ENCODE peak calls at places on chromosomes 3 and 15, in eight cellular contexts. T, K, H, N, W, U, O and Y are unnamed samples.

GRCh38 chr3:52444860-52445793 is at the start of gene SEMA3G:
- DNase-seq in T (no peak), K (peak; percentile 70), H (peak; percentile 34), N (no peak), W (peak; percentile 77), U (peak; percentile 71), O (peak; percentile 89), Y (peak; percentile 58)

GRCh38 chr15:67067161-67067853 is 1.9 kb downstream of the SMAD3 start:
- DNase-seq in T (no peak), K (no peak), H (peak; percentile 39), N (no peak), W (peak; percentile 35), U (no peak), O (peak; percentile 50), Y (peak; percentile 51)

GRCh38 chr15:77506311-77507150 is 85.8 kb downstream of the HMG20A start:
- DNase-seq in T (no peak), K (peak; percentile 58), H (no peak), N (peak; percentile 64), W (no peak), U (no peak), O (no peak), Y (peak; percentile 72)

GRCh38 chr3:33313331-33313730 is 36.1 kb downstream of the FBXL2 start:
- DNase-seq in T (no peak), K (no peak), H (peak; percentile 35), N (no peak), W (no peak), U (no peak), O (no peak), Y (no peak)

GRCh38 chr15:75928680-75929608 is 25.3 kb downstream of the FBXO22 start:
- DNase-seq in T (no peak), K (no peak), H (peak; percentile 35), N (no peak), W (no peak), U (peak; percentile 32), O (peak; percentile 8), Y (peak; percentile 15)

GRCh38 chr3:164418426-164418825 is 659.9 kb downstream of the SI start:
- DNase-seq in T (no peak), K (no peak), H (no peak), N (no peak), W (no peak), U (no peak), O (no peak), Y (no peak)

GRCh38 chr15:77784361-77785292 is 151.9 kb upstream of the LINGO1 start:
- DNase-seq in T (no peak), K (no peak), H (no peak), N (no peak), W (no peak), U (peak; percentile 46), O (peak; percentile 7), Y (peak; percentile 21)

GRCh38 chr3:156902916-156903315 is 76.8 kb downstream of the LEKR1 start:
- DNase-seq in T (no peak), K (no peak), H (no peak), N (no peak), W (no peak), U (no peak), O (no peak), Y (no peak)

GRCh38 chr3:121648219-121648958 is 12.3 kb downstream of the HCLS1 start:
- DNase-seq in T (no peak), K (no peak), H (no peak), N (peak; percentile 48), W (no peak), U (no peak), O (no peak), Y (no peak)

GRCh38 chr3:111761309-111761795 is 97.7 kb upstream of the PHLDB2 start:
- DNase-seq in T (no peak), K (no peak), H (peak; percentile 85), N (no peak), W (no peak), U (peak; percentile 84), O (no peak), Y (peak; percentile 73)

GRCh38 chr3:123283657-123284398 is 82.1 kb downstream of the SEC22A start:
- DNase-seq in T (no peak), K (no peak), H (no peak), N (no peak), W (no peak), U (no peak), O (no peak), Y (no peak)

GRCh38 chr15:23055316-23055715 is 15.9 kb upstream of the TUBGCP5 start:
- DNase-seq in T (no peak), K (no peak), H (no peak), N (no peak), W (no peak), U (no peak), O (no peak), Y (no peak)

GRCh38 chr3:46695177-46695961 is 1.9 kb upstream of the ALS2CL start:
- DNase-seq in T (no peak), K (no peak), H (no peak), N (peak; percentile 76), W (peak; percentile 45), U (peak; percentile 42), O (peak; percentile 83), Y (peak; percentile 91)

GRCh38 chr3:40309925-40310635 is 573 bp downstream of the EIF1B start:
- DNase-seq in T (no peak), K (peak; percentile 41), H (peak; percentile 41), N (peak; percentile 70), W (peak; percentile 47), U (peak; percentile 32), O (peak; percentile 46), Y (peak; percentile 29)

GRCh38 chr3:139518926-139519842 is 20.4 kb downstream of the RBP1 start:
- DNase-seq in T (no peak), K (no peak), H (no peak), N (no peak), W (no peak), U (no peak), O (no peak), Y (no peak)

GRCh38 chr15:92984161-92984560 is 84.0 kb downstream of the CHD2 start:
- DNase-seq in T (no peak), K (no peak), H (no peak), N (no peak), W (no peak), U (no peak), O (no peak), Y (no peak)

GRCh38 chr3:150890320-150890719 is 14.9 kb downstream of the MINDY4B start:
- DNase-seq in T (no peak), K (no peak), H (peak; percentile 46), N (no peak), W (no peak), U (no peak), O (no peak), Y (no peak)

GRCh38 chr3:140432176-140432753 is 245.6 kb upstream of the TRIM42 start:
- DNase-seq in T (no peak), K (no peak), H (no peak), N (no peak), W (no peak), U (no peak), O (no peak), Y (peak; percentile 87)

DNA sequence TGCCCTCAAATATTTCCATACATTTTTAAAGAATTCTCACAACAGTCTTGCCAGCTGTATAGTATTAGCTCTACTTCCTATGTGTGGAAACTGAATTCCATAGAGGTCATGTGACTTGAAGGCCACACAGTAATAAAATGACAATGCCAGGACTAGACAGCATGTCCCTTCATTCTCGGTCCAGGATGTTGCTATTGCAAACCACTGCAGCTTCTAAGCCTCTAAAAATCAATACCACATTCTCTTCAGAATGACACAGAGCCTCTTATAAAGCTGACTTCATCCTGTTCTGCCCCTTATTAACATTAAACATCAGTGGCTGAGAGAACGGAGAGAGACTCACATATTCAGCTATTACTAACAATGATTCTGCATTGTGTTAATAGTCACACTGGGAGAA is 240.3 kb upstream of the PEX5L start:
- DNase-seq in T (no peak), K (no peak), H (peak; percentile 42), N (no peak), W (no peak), U (peak; percentile 85), O (no peak), Y (no peak)
- H3K4me1 ChIP-seq in T (peaks cover 17% of the 10 kb centered on the region), K (no peaks in the 10 kb centered on the region), H (no peaks in the 10 kb centered on the region), N (no peaks in the 10 kb centered on the region), W (no peaks in the 10 kb centered on the region), U (peaks cover 54% of the 10 kb centered on the region), O (no peaks in the 10 kb centered on the region), Y (no peaks in the 10 kb centered on the region)

GRCh38 chr15:99250001-99250400 is 620 bp upstream of the TTC23 start:
- DNase-seq in T (no peak), K (no peak), H (no peak), N (no peak), W (no peak), U (no peak), O (no peak), Y (no peak)

GRCh38 chr15:99250494-99251435 is 516 bp upstream of the LRRC28 start:
- DNase-seq in T (peak; percentile 99), K (peak; percentile 99), H (peak; percentile 99), N (peak; percentile 98), W (peak; percentile 94), U (peak; percentile 99), O (peak; percentile 98), Y (peak; percentile 100)

GRCh38 chr15:99248000-99248727 is 1.2 kb downstream of the TTC23 start:
- DNase-seq in T (no peak), K (no peak), H (no peak), N (no peak), W (no peak), U (no peak), O (no peak), Y (peak; percentile 7)

GRCh38 chr15:99251436-99251821 is at the start of gene LRRC28:
- DNase-seq in T (no peak), K (no peak), H (no peak), N (no peak), W (no peak), U (no peak), O (no peak), Y (no peak)

DNA sequence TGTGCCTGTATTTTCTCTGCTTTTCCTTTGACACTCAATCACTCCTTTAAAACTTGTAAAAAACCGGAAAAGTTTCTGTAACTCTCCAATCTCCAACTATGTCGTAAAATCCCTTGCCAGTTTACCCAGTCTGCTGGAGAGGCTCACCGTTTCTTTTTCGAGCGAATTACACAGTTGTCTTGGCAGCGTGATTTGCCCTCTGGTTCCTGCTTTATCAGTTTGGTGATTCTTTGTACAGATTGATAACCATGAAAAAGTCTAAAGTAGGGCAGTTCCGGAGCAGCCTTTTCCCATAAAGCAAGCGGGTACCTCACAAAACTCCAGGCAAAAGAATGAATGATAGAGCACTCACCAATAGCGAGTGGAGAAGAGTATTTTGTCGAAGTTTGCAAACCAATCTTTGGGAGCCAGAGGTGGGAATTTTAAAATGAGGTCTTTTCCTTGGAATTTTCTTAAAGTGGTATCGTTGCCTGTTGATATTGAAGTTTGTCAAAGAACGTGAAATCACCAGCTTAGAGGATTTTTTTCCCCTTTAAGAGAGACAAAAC is at the start of gene TTC23:
- DNase-seq in T (no peak), K (peak; percentile 29), H (peak; percentile 89), N (peak; percentile 71), W (no peak), U (peak; percentile 91), O (no peak), Y (peak; percentile 89)
- H3K27ac ChIP-seq in T (peak within 1 kb of the TSS; percentile 84), K (peak within 1 kb of the TSS; percentile 93), H (peak within 1 kb of the TSS; percentile 81), N (peak within 1 kb of the TSS; percentile 93), W (no peak within 1 kb of the TSS), U (peak within 1 kb of the TSS; percentile 69), O (no peak within 1 kb of the TSS), Y (peak within 1 kb of the TSS; percentile 80)

GRCh38 chr3:126110431-126111125 is 26.7 kb upstream of the SLC41A3 start:
- DNase-seq in T (no peak), K (peak; percentile 5), H (no peak), N (no peak), W (no peak), U (no peak), O (no peak), Y (no peak)
- H3K4me1 ChIP-seq in T (no peaks in the 10 kb centered on the region), K (no peaks in the 10 kb centered on the region), H (no peaks in the 10 kb centered on the region), N (no peaks in the 10 kb centered on the region), W (no peaks in the 10 kb centered on the region), U (no peaks in the 10 kb centered on the region), O (no peaks in the 10 kb centered on the region), Y (peaks cover 9% of the 10 kb centered on the region)

GRCh38 chr15:84685304-84685703 is 27.3 kb upstream of the NMB start:
- DNase-seq in T (no peak), K (no peak), H (peak; percentile 82), N (peak; percentile 61), W (no peak), U (peak; percentile 47), O (no peak), Y (peak; percentile 47)
- H3K27ac ChIP-seq in T (no peak overlapping the region), K (no peak overlapping the region), H (no peak overlapping the region), N (no peak overlapping the region), W (no peak overlapping the region), U (no peak overlapping the region), O (no peak overlapping the region), Y (no peak overlapping the region)